ENCODE peak calls at places on chromosome X, in nine cellular contexts. V, E, P, N, J, W, U, Q and Y are unnamed samples.

GRCh38 chrX:149830192-149830873 is 48.6 kb downstream of the MAGEA9 start:
- DNase-seq in W (peak; percentile 5), N (no peak), U (no peak), J (no peak), V (no peak), Q (no peak), P (peak; percentile 2), E (peak; percentile 37), Y (peak; percentile 20)

GRCh38 chrX:11427082-11428033 is 134.1 kb downstream of the AMELX start:
- DNase-seq in V (no peak), W (no peak), Q (no peak), N (no peak), U (no peak), J (peak; percentile 37), P (peak; percentile 38), E (peak; percentile 40), Y (no peak)

GRCh38 chrX:72169008-72169728 is 12.4 kb upstream of the PIN4 start:
- DNase-seq in P (peak; percentile 61), V (no peak), Q (no peak), N (no peak), U (no peak), J (no peak), W (peak; percentile 29), E (no peak), Y (peak; percentile 0)

GRCh38 chrX:49277520-49277799 is 7.9 kb downstream of the PPP1R3F start:
- DNase-seq in P (no peak), E (no peak), W (no peak), U (no peak), Q (no peak), V (no peak), J (no peak), N (no peak), Y (no peak)

GRCh38 chrX:5575407-5575806 is 653.3 kb downstream of the NLGN4X start:
- DNase-seq in W (no peak), J (no peak), U (no peak), P (no peak), V (no peak), E (no peak), N (no peak), Q (no peak), Y (no peak)

GRCh38 chrX:4382273-4382672 is 668.8 kb upstream of the PRKX start:
- DNase-seq in N (no peak), V (no peak), P (no peak), U (no peak), J (no peak), W (no peak), Q (no peak), E (no peak), Y (no peak)

GRCh38 chrX:18995216-18995615 is 11.3 kb upstream of the PHKA2 start:
- DNase-seq in Q (no peak), J (no peak), P (peak; percentile 23), W (no peak), E (no peak), U (no peak), N (no peak), V (no peak), Y (peak; percentile 65)

GRCh38 chrX:30751497-30751896 is 98.3 kb downstream of the GK start:
- DNase-seq in V (no peak), E (no peak), N (no peak), W (no peak), Q (no peak), J (no peak), U (no peak), P (no peak), Y (no peak)

GRCh38 chrX:18099745-18100144 is 120.9 kb downstream of the BEND2 start:
- DNase-seq in J (no peak), Q (no peak), P (no peak), E (no peak), V (no peak), U (no peak), N (no peak), W (no peak), Y (peak; percentile 0)

GRCh38 chrX:626745-627509 is 3.7 kb upstream of the SHOX start:
- DNase-seq in P (no peak), E (no peak), U (no peak), W (no peak), Q (no peak), J (no peak), V (no peak), N (no peak), Y (peak; percentile 69)

GRCh38 chrX:153967536-153968214 is 3.9 kb downstream of the HCFC1 start:
- DNase-seq in E (no peak), N (no peak), Q (no peak), P (no peak), J (no peak), W (no peak), U (no peak), V (no peak), Y (no peak)

GRCh38 chrX:148811236-148811635 is 310.8 kb downstream of the AFF2 start:
- DNase-seq in J (no peak), W (no peak), E (no peak), N (no peak), U (no peak), Q (no peak), V (no peak), P (no peak), Y (no peak)

GRCh38 chrX:15242899-15243555 is 26.9 kb downstream of the ASB9 start:
- DNase-seq in P (peak; percentile 32), E (no peak), J (peak; percentile 6), N (no peak), U (peak; percentile 13), V (peak; percentile 55), Q (peak; percentile 4), W (peak; percentile 16), Y (peak; percentile 46)

GRCh38 chrX:45070116-45071007 is 130.3 kb downstream of the DIPK2B start:
- DNase-seq in J (no peak), E (no peak), N (no peak), W (no peak), U (peak; percentile 3), Q (no peak), V (peak; percentile 32), P (peak; percentile 34), Y (peak; percentile 37)

GRCh38 chrX:17859609-17860178 is 1.4 kb downstream of the RAI2 start:
- DNase-seq in J (no peak), V (no peak), U (no peak), E (peak; percentile 11), Q (no peak), N (no peak), P (no peak), W (peak; percentile 59), Y (no peak)

GRCh38 chrX:115553171-115553570 is 7.8 kb upstream of the PLS3 start:
- DNase-seq in P (no peak), W (no peak), J (no peak), E (no peak), U (no peak), V (no peak), Q (no peak), N (no peak), Y (no peak)

GRCh38 chrX:136130931-136131843 is 16.1 kb upstream of the FHL1 start:
- DNase-seq in W (no peak), E (no peak), N (no peak), V (no peak), J (no peak), Q (no peak), U (no peak), P (peak; percentile 63), Y (peak; percentile 82)

GRCh38 chrX:107704587-107704986 is 71.0 kb downstream of the TSC22D3 start:
- DNase-seq in U (no peak), E (no peak), J (no peak), P (no peak), N (no peak), V (no peak), W (no peak), Q (no peak), Y (no peak)

GRCh38 chrX:123756320-123756719 is 23.5 kb upstream of the THOC2 start:
- DNase-seq in Q (no peak), J (no peak), E (no peak), P (peak; percentile 46), W (no peak), V (no peak), U (no peak), N (no peak), Y (peak; percentile 27)

GRCh38 chrX:23634181-23634580 is 33.1 kb upstream of the PRDX4 start:
- DNase-seq in V (no peak), P (no peak), U (no peak), J (no peak), W (no peak), N (no peak), E (no peak), Q (no peak), Y (peak; percentile 1)

GRCh38 chrX:6574762-6575161 is 39.8 kb upstream of the VCX3A start:
- DNase-seq in E (peak; percentile 33), V (no peak), J (no peak), P (no peak), U (no peak), Q (no peak), W (no peak), N (no peak), Y (no peak)

GRCh38 chrX:153910446-153910845 is 6.0 kb downstream of the AVPR2 start:
- DNase-seq in N (no peak), W (no peak), U (no peak), P (no peak), E (no peak), V (no peak), J (no peak), Q (no peak), Y (no peak)

GRCh38 chrX:150074175-150074574 is 135.9 kb upstream of the EOLA2 start:
- DNase-seq in E (no peak), U (no peak), J (no peak), Q (no peak), N (no peak), P (no peak), V (no peak), W (no peak), Y (peak; percentile 15)

GRCh38 chrX:54482839-54483593 is 13.0 kb downstream of the FGD1 start:
- DNase-seq in J (no peak), N (no peak), V (no peak), P (peak; percentile 23), U (no peak), E (peak; percentile 31), W (no peak), Q (no peak), Y (no peak)

GRCh38 chrX:47568656-47569295 is 7.8 kb downstream of the ARAF start:
- DNase-seq in E (peak; percentile 39), V (no peak), N (peak; percentile 14), P (no peak), U (no peak), W (peak; percentile 39), Q (no peak), J (no peak), Y (peak; percentile 11)

GRCh38 chrX:129940721-129941120 is 34.8 kb downstream of the UTP14A start:
- DNase-seq in V (peak; percentile 77), N (no peak), U (no peak), W (no peak), J (no peak), P (no peak), Q (no peak), E (no peak), Y (no peak)

GRCh38 chrX:3518870-3519269 is 172.4 kb upstream of the MXRA5 start:
- DNase-seq in U (no peak), E (no peak), W (no peak), N (no peak), Q (no peak), V (peak; percentile 22), P (peak; percentile 93), J (peak; percentile 24), Y (peak; percentile 92)

GRCh38 chrX:10649286-10649685 is 28.9 kb upstream of the MID1 start:
- DNase-seq in V (no peak), N (no peak), U (no peak), J (no peak), Q (no peak), P (peak; percentile 68), E (no peak), W (no peak), Y (no peak)

GRCh38 chrX:155313766-155314165 is 20.6 kb downstream of the CLIC2 start:
- DNase-seq in Q (no peak), E (no peak), N (no peak), U (no peak), J (no peak), W (no peak), V (no peak), P (no peak), Y (peak; percentile 9)

GRCh38 chrX:130111220-130111934 is 1.1 kb upstream of the ELF4 start:
- DNase-seq in U (no peak), V (no peak), E (no peak), N (no peak), J (no peak), P (no peak), Q (no peak), W (no peak), Y (peak; percentile 40)

GRCh38 chrX:102154218-102154860 is 1.4 kb downstream of the BEX5 start:
- DNase-seq in J (no peak), U (peak; percentile 6), E (peak; percentile 50), Q (no peak), V (no peak), W (peak; percentile 1), P (no peak), N (no peak), Y (no peak)